ENCODE peak calls at places on chromosomes 13 and 19, in five cellular contexts. C, H, X, P and S are unnamed samples.

GRCh38 chr13:46053162-46054012 is 841 bp upstream of the ZC3H13 start:
- DNase-seq in C (no peak), H (no peak), X (no peak), P (no peak), S (no peak)

GRCh38 chr13:72643339-72643989 is 84.0 kb downstream of the MZT1 start:
- DNase-seq in C (peak), H (no peak), X (no peak), P (no peak), S (peak)

GRCh38 chr13:19984430-19985218 is 26.1 kb downstream of the ZMYM2 start:
- DNase-seq in C (no peak), H (no peak), X (no peak), P (no peak), S (peak)

GRCh38 chr19:10686661-10687517 is 14.3 kb upstream of the QTRT1 start:
- DNase-seq in C (no peak), H (no peak), X (no peak), P (no peak), S (peak)

GRCh38 chr19:19445911-19446361 is 40.5 kb downstream of the GATAD2A start:
- DNase-seq in C (no peak), H (no peak), X (no peak), P (no peak), S (no peak)

GRCh38 chr13:47621931-47622330 is 379.1 kb downstream of the SUCLA2 start:
- DNase-seq in C (no peak), H (no peak), X (no peak), P (no peak), S (no peak)

GRCh38 chr13:99659234-99659633 is 158.0 kb downstream of the TM9SF2 start:
- DNase-seq in C (no peak), H (no peak), X (no peak), P (no peak), S (no peak)

GRCh38 chr13:29578300-29579048 is 17.0 kb downstream of the SLC7A1 start:
- DNase-seq in C (no peak), H (no peak), X (no peak), P (no peak), S (no peak)

GRCh38 chr13:73417012-73417615 is 358.3 kb downstream of the KLF5 start:
- DNase-seq in C (peak), H (no peak), X (no peak), P (no peak), S (peak)

GRCh38 chr19:29807178-29807577 is 4.6 kb upstream of the CCNE1 start:
- DNase-seq in C (no peak), H (no peak), X (no peak), P (no peak), S (no peak)

GRCh38 chr19:13881231-13881691 is 4.3 kb downstream of the NANOS3 start:
- DNase-seq in C (peak), H (no peak), X (no peak), P (no peak), S (no peak)

GRCh38 chr13:21738636-21739035 is 67.8 kb downstream of the FGF9 start:
- DNase-seq in C (no peak), H (no peak), X (no peak), P (no peak), S (no peak)

GRCh38 chr13:65844266-65844841 is 1385.8 kb downstream of the PCDH9 start:
- DNase-seq in C (no peak), H (no peak), X (no peak), P (no peak), S (no peak)

GRCh38 chr13:96052655-96053002 is 572 bp downstream of the UGGT2 start:
- DNase-seq in C (no peak), H (no peak), X (no peak), P (no peak), S (peak)

GRCh38 chr19:858284-858683 is 1.2 kb upstream of the CFD start:
- DNase-seq in C (no peak), H (no peak), X (no peak), P (no peak), S (no peak)

GRCh38 chr13:23824355-23824754 is 64.8 kb downstream of the MIPEP start:
- DNase-seq in C (no peak), H (no peak), X (no peak), P (no peak), S (no peak)

GRCh38 chr19:280541-281007 is 10.6 kb downstream of the PLPP2 start:
- DNase-seq in C (no peak), H (no peak), X (no peak), P (no peak), S (no peak)

GRCh38 chr13:19695829-19696228 is 62.4 kb downstream of the MPHOSPH8 start:
- DNase-seq in C (no peak), H (no peak), X (no peak), P (no peak), S (no peak)

GRCh38 chr19:6034512-6034911 is 56.6 kb upstream of the RANBP3 start:
- DNase-seq in C (no peak), H (no peak), X (no peak), P (no peak), S (no peak)

GRCh38 chr13:75877092-75877491 is 241.0 kb downstream of the LMO7 start:
- DNase-seq in C (no peak), H (no peak), X (no peak), P (no peak), S (no peak)

GRCh38 chr13:43300817-43301216 is 277.4 kb downstream of the DNAJC15 start:
- DNase-seq in C (no peak), H (no peak), X (no peak), P (no peak), S (no peak)

GRCh38 chr19:10751109-10751972 is 33.5 kb downstream of the DNM2 start:
- DNase-seq in C (peak), H (no peak), X (no peak), P (no peak), S (no peak)

GRCh38 chr13:42075517-42075916 is 27.1 kb downstream of the DGKH start:
- DNase-seq in C (no peak), H (no peak), X (no peak), P (no peak), S (no peak)

GRCh38 chr13:80362488-80362887 is 21.6 kb upstream of the SPRY2 start:
- DNase-seq in C (no peak), H (no peak), X (no peak), P (no peak), S (no peak)
- TF ChIP-seq POLR2A in C (no peak), H (no peak), X (no peak), P (no peak), S (no peak)

GRCh38 chr19:46412034-46412982 is 1.1 kb downstream of the CCDC8 start:
- DNase-seq in C (peak), H (no peak), X (no peak), P (no peak), S (no peak)

GRCh38 chr19:46416077-46416709 is 2.8 kb upstream of the CCDC8 start:
- DNase-seq in C (peak), H (peak), X (no peak), P (peak), S (peak)

GRCh38 chr19:46411088-46412033 is 2.0 kb downstream of the CCDC8 start:
- DNase-seq in C (no peak), H (no peak), X (no peak), P (no peak), S (no peak)

GRCh38 chr19:46412983-46413261 is 442 bp downstream of the CCDC8 start:
- DNase-seq in C (no peak), H (no peak), X (no peak), P (no peak), S (no peak)

GRCh38 chr19:46413262-46414031 is at the start of gene CCDC8:
- DNase-seq in C (peak), H (peak), X (peak), P (no peak), S (no peak)
- TF ChIP-seq POLR2A in C (peak), H (peak), X (peak), P (no peak), S (no peak)

GRCh38 chr13:110617326-110618072 is 2.2 kb downstream of the NAXD start:
- DNase-seq in C (peak), H (peak), X (peak), P (peak), S (no peak)

GRCh38 chr13:110616103-110617101 is 1.1 kb downstream of the NAXD start:
- DNase-seq in C (peak), H (no peak), X (peak), P (no peak), S (peak)

GRCh38 chr13:110618167-110618566 is 2.8 kb downstream of the NAXD start:
- DNase-seq in C (no peak), H (no peak), X (no peak), P (no peak), S (no peak)

GRCh38 chr13:110615005-110615321 is 382 bp upstream of the NAXD start:
- DNase-seq in C (no peak), H (no peak), X (no peak), P (no peak), S (no peak)

GRCh38 chr13:110615322-110616102 is at the start of gene NAXD:
- DNase-seq in C (peak), H (peak), X (peak), P (peak), S (peak)
- TF ChIP-seq POLR2A in C (peak), H (peak), X (peak), P (peak), S (peak)

GRCh38 chr19:38331728-38332127 is 3.9 kb upstream of the CATSPERG start:
- DNase-seq in C (no peak), H (no peak), X (no peak), P (no peak), S (no peak)

GRCh38 chr19:38340927-38341326 is 5.3 kb downstream of the CATSPERG start:
- DNase-seq in C (no peak), H (no peak), X (no peak), P (no peak), S (no peak)

GRCh38 chr19:38336638-38337359 is 1.2 kb downstream of the CATSPERG start:
- DNase-seq in C (peak), H (peak), X (peak), P (peak), S (peak)

GRCh38 chr19:38337360-38337653 is 1.7 kb downstream of the CATSPERG start:
- DNase-seq in C (no peak), H (no peak), X (no peak), P (no peak), S (no peak)

DNA sequence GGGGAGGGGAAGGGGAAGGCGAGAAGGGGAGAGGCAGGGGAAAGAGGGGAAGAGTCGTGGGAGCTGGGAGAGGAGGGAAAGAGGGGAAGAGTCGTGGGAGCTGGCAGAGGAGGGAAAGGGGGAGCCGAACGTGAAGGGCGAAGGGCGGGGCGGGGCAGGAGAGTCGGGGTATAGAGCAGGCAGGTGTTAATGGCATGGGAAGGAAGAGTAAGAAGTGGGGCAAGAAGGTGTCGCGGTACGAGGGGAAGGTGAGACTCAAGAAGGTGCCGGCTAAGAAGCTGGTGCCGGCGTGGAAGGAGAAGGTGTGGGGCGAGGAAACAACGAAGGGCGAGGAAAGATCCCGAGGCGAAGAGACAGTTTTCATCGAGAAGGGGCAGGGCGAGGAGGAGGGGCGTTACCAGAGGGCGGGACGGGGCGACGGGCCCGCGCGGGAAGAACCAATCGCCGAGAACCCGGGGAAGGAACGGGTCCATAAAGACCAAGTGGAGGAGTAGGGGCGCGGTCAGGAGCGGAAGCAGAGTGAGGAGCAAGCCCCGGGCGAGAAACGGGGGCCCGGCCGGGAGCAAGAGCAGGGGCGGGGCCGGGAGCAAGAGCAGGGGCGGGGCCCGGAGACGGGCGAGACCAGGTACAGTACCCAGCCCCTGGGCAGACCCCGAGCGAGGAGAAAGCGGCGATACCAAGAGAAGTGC is 463 bp downstream of the CATSPERG start:
- DNase-seq in C (peak), H (peak), X (peak), P (peak), S (peak)
- TF ChIP-seq POLR2A in C (peak), H (peak), X (peak), P (no peak), S (peak)

DNA sequence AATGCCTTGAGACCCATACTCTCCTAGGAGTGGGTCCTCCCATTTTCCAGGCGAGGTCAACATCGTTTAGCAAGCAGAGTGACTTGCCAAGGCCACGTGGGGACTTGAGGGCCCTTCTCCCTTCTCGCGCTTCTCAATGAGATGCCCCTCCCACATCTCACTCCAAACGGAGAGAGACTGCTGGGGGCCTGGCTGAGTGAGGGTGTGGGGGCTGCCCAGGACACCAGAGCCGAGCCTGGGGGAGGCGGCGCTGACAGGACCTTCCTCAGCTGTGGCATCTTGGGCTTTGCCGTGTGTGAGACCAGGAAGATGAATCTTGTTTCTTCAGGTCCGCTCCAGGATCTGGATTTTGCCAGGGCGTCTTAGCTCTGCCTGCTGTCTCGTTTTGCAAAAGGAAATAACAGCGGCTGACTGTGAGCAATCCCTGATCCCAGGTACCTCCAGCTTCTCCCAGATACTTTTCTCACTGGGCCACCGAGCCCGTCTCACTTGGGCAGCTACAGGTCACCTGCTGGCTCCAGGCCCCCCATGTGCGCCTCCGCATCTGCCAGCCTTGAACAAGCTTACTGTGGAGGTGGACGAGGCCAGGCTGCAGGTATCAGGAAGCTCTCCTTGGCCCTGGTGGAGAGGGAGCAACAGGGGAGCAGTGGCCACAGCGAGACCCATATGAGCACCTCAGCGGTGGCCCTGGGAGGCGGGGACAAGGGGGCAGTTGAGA is 6.0 kb downstream of the COX6B2 start:
- DNase-seq in C (no peak), H (no peak), X (no peak), P (no peak), S (no peak)
- TF ChIP-seq POLR2A in C (no peak), H (no peak), X (no peak), P (no peak), S (no peak)

DNA sequence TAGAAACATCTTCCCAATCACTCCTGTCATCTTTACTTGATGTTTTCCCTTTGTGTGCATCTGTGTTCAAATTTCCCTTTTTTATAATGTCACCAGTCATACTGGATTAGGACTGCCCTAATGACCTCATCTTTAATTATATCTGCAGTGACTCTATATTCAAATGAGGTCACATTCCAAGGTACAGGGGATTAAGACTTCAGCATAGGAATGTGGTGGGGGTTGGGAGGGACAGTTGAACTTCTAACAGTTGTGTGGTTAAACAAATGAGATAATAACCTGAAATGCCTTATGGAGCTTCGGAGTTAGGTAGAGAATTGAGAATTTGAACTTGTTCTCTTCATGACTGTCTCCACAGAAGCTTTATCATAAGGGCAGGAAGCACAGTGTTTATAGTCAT is 23.0 kb downstream of the PAN3 start:
- DNase-seq in C (no peak), H (no peak), X (no peak), P (no peak), S (no peak)
- TF ChIP-seq POLR2A in C (no peak), H (no peak), X (no peak), P (no peak), S (no peak)

GRCh38 chr19:44939668-44940067 is 2.4 kb upstream of the APOC4 start:
- DNase-seq in C (no peak), H (no peak), X (no peak), P (peak), S (no peak)

GRCh38 chr19:44947041-44947581 is 1.3 kb downstream of the APOC2 start:
- DNase-seq in C (no peak), H (no peak), X (no peak), P (no peak), S (no peak)

GRCh38 chr19:44948237-44948636 is 2.4 kb downstream of the APOC2 start:
- DNase-seq in C (no peak), H (no peak), X (no peak), P (peak), S (no peak)

GRCh38 chr19:44942067-44942571 is at the start of gene APOC4:
- DNase-seq in C (no peak), H (no peak), X (no peak), P (peak), S (no peak)

GRCh38 chr19:44943801-44944249 is 1.8 kb downstream of the APOC4 start:
- DNase-seq in C (no peak), H (no peak), X (peak), P (peak), S (no peak)
- TF ChIP-seq POLR2A in C (no peak), H (no peak), X (no peak), P (peak), S (no peak)